ENCODE peak calls at places on chromosomes 2 and 18, in four cellular contexts. E, A, G and X are unnamed samples.

GRCh38 chr2:96264656-96265348 is 995 bp downstream of the TMEM127 start:
- DNase-seq in E (no peak), A (peak), G (peak), X (peak)

GRCh38 chr18:8519102-8519501 is 90.1 kb upstream of the RAB12 start:
- DNase-seq in E (no peak), A (no peak), G (no peak), X (no peak)

GRCh38 chr2:96934831-96935545 is 51.4 kb downstream of the FAM178B start:
- DNase-seq in E (no peak), A (no peak), G (no peak), X (no peak)

GRCh38 chr18:79526468-79527460 is 131.0 kb downstream of the NFATC1 start:
- DNase-seq in E (no peak), A (no peak), G (peak), X (peak)

GRCh38 chr2:108414256-108414876 is 34.6 kb upstream of the GCC2 start:
- DNase-seq in E (no peak), A (no peak), G (no peak), X (no peak)

GRCh38 chr2:201471732-201472395 is 20.3 kb downstream of the STRADB start:
- DNase-seq in E (no peak), A (no peak), G (no peak), X (no peak)

GRCh38 chr2:132272713-132273112 is 111.0 kb upstream of the ANKRD30BL start:
- DNase-seq in E (no peak), A (no peak), G (no peak), X (no peak)

GRCh38 chr2:197889041-197889440 is 84.6 kb downstream of the PLCL1 start:
- DNase-seq in E (no peak), A (no peak), G (no peak), X (no peak)

GRCh38 chr18:36544036-36544725 is 246.7 kb downstream of the FHOD3 start:
- DNase-seq in E (no peak), A (no peak), G (no peak), X (peak)

GRCh38 chr2:99940963-99941362 is 201.4 kb downstream of the AFF3 start:
- DNase-seq in E (no peak), A (no peak), G (no peak), X (peak)

GRCh38 chr2:179987916-179988315 is 19.2 kb downstream of the CWC22 start:
- DNase-seq in E (no peak), A (no peak), G (no peak), X (no peak)

GRCh38 chr2:179995735-179996134 is 11.4 kb downstream of the CWC22 start:
- DNase-seq in E (no peak), A (no peak), G (no peak), X (no peak)

GRCh38 chr2:179990676-179991317 is 16.3 kb downstream of the CWC22 start:
- DNase-seq in E (no peak), A (no peak), G (no peak), X (no peak)

DNA sequence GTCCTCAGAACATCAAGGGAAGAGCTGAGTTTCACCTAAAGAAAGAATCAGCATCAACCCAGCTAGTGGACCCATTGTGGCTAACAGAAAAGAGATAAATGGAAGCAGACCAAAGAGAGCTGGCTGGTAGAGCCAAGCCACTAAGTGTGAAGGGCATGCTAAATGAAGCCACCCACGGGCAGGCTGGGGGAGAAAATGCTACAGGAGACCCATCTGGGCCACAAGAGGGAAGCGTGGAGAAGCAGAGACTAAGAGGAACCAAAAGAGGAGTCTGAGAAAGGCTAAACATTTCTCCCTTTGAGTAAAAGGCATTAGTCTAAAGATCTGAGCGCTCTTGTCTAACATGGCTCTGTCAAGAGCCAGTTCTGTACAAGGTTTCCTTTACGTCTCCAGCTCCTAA is 15.8 kb downstream of the CWC22 start:
- DNase-seq in E (no peak), A (no peak), G (no peak), X (no peak)
- TF ChIP-seq CTCF in E (no peak), A (no peak), G (no peak), X (no peak)

GRCh38 chr2:128172191-128172590 is 81.2 kb downstream of the UGGT1 start:
- DNase-seq in E (no peak), A (no peak), G (no peak), X (no peak)
- TF ChIP-seq CTCF in E (no peak), A (peak), G (no peak), X (peak)

DNA sequence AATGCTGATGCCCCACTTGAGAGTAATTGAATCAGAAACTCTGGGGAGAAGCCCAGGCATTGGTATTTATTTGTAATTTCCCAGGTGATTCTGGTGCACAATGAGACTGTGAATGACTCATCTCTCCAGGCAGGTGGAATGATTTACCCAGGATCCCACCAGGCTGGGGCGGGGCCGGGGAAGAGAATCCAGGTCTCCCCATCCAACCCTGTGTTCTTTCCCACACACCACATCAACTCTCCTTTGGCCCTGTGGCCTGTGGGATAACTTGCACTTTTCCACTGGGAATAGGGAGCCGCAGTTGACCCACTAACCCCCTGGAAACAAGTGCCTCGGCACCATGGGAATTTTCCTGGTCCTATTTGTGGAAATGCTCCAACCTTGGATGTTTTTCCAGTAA is 409.8 kb downstream of the ZNF521 start:
- DNase-seq in E (no peak), A (no peak), G (no peak), X (peak)
- TF ChIP-seq CTCF in E (no peak), A (no peak), G (no peak), X (no peak)

DNA sequence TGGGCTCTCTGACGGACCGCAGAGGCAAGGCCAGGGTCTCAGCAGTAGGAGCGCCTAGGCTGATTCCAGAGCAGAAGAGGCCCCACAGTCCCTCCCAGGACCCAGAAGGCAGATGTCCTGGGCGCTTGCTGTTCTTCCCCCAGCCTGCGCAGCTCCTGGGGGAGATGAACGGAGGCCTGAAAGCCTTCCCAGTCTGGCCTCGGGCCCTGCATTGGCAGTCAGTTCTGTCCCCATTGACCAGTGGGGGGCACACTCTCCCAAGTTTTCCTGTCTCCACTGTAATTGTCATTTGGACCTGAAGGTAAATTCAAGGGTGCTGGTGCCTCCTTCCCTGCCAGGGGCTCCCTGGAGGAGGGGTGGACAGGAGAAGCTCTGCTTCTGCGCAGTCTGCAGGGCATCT is 345.7 kb downstream of the CYP26B1 start:
- DNase-seq in E (no peak), A (no peak), G (no peak), X (peak)
- TF ChIP-seq CTCF in E (no peak), A (peak), G (peak), X (peak)

GRCh38 chr18:33184178-33184577 is 256.3 kb downstream of the CCDC178 start:
- DNase-seq in E (no peak), A (no peak), G (no peak), X (no peak)

GRCh38 chr18:33181016-33181415 is 259.5 kb downstream of the CCDC178 start:
- DNase-seq in E (no peak), A (no peak), G (no peak), X (no peak)

GRCh38 chr18:33183136-33183535 is 257.4 kb downstream of the CCDC178 start:
- DNase-seq in E (no peak), A (no peak), G (no peak), X (no peak)

DNA sequence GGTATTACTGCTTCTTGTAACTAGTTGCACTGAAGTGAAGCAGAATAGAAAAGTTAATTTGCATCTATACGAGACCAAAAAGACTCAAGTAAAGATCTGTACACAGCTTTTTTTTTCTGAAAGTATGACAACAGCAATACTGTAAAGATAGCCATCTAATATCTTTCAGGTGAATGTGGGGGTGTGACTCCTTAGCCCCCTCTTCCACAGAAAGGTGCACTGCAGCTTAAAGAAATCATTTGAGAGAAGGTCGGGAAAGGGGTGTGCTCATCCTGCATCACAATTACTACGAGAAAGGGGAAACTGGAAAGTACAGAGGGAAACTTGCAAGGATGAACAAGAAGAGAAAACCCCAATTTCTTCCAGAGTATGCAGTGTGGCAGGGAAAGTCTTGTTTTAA is 255.6 kb downstream of the CCDC178 start:
- DNase-seq in E (no peak), A (no peak), G (no peak), X (no peak)
- TF ChIP-seq CTCF in E (no peak), A (no peak), G (no peak), X (no peak)